ENCODE peak calls at places on chromosome 9, in eight cellular contexts. I is tibial artery, Y is transverse colon, A is fibroblast of lung, X is progenitor cell of endocrine pancreas, J is AG04449, Z is WTC11, R is right lobe of liver. N is an unnamed sample.

GRCh38 chr9:108766786-108767185 is 89.0 kb downstream of the ACTL7B start:
- DNase-seq in I (no peak), Y (no peak), A (no peak), X (no peak), J (no peak), Z (peak), R (no peak), N (no peak)

GRCh38 chr9:80157561-80157983 is 585.8 kb downstream of the TLE4 start:
- DNase-seq in I (no peak), Y (no peak), A (peak), X (no peak), J (no peak), Z (no peak), R (no peak), N (no peak)

GRCh38 chr9:137630684-137631083 is 11.9 kb downstream of the EHMT1 start:
- DNase-seq in I (no peak), Y (no peak), A (no peak), X (no peak), J (no peak), Z (no peak), R (no peak), N (no peak)

GRCh38 chr9:120891255-120891954 is 14.4 kb upstream of the PHF19 start:
- DNase-seq in I (no peak), Y (no peak), A (peak), X (no peak), J (no peak), Z (no peak), R (no peak), N (no peak)

GRCh38 chr9:122200960-122201635 is 27.7 kb downstream of the LHX6 start:
- DNase-seq in I (no peak), Y (no peak), A (peak), X (no peak), J (no peak), Z (no peak), R (no peak), N (no peak)

GRCh38 chr9:6415266-6415665 is 2.3 kb downstream of the UHRF2 start:
- DNase-seq in I (no peak), Y (no peak), A (no peak), X (no peak), J (no peak), Z (no peak), R (no peak), N (no peak)

GRCh38 chr9:92808726-92809451 is 44.3 kb upstream of the BICD2 start:
- DNase-seq in I (peak), Y (peak), A (peak), X (peak), J (no peak), Z (peak), R (peak), N (peak)

GRCh38 chr9:116641292-116642059 is 45.6 kb upstream of the TRIM32 start:
- DNase-seq in I (no peak), Y (no peak), A (no peak), X (no peak), J (no peak), Z (no peak), R (no peak), N (no peak)

GRCh38 chr9:104871961-104872527 is 55.9 kb downstream of the ABCA1 start:
- DNase-seq in I (no peak), Y (no peak), A (no peak), X (no peak), J (no peak), Z (no peak), R (no peak), N (no peak)

GRCh38 chr9:123684393-123685149 is 245.4 kb downstream of the DENND1A start:
- DNase-seq in I (no peak), Y (no peak), A (no peak), X (no peak), J (no peak), Z (no peak), R (no peak), N (no peak)

GRCh38 chr9:114611516-114612271 is 603 bp downstream of the TMEM268 start:
- DNase-seq in I (peak), Y (peak), A (peak), X (peak), J (no peak), Z (peak), R (peak), N (no peak)

GRCh38 chr9:4740623-4741364 is at the start of gene AK3:
- DNase-seq in I (peak), Y (peak), A (peak), X (peak), J (peak), Z (peak), R (peak), N (no peak)
- TF ChIP-seq CTCF in I (peak), Y (no peak), A (no peak), X (peak), J (peak), Z (no peak), R (peak), N (peak)

GRCh38 chr9:14007199-14007769 is 306.7 kb downstream of the NFIB start:
- DNase-seq in I (no peak), Y (no peak), A (no peak), X (no peak), J (no peak), Z (no peak), R (no peak), N (no peak)
- TF ChIP-seq CTCF in I (no peak), Y (no peak), A (no peak), X (no peak), J (no peak), Z (no peak), R (no peak), N (no peak)

DNA sequence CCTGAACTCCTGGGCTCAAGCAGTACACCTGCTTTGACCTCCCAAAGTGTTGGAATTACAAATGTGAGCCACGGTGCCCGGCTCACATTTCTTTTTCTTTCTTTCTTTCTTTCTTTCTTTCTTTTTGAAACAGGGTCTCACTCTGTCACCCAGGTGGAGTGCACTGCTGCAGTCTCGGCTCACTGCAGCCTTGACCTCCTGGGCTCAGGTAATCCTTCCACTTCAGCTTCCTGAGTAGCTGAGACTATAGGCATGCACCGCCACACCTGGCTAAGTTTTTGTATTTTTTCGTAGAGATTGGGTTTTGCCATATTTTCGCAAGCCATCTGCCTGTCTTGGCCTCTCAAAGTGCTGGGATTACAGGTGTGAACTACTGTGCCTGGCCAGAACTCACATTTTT is 183.7 kb downstream of the CCDC171 start:
- DNase-seq in I (no peak), Y (no peak), A (no peak), X (no peak), J (no peak), Z (no peak), R (no peak), N (no peak)
- TF ChIP-seq CTCF in I (no peak), Y (no peak), A (no peak), X (no peak), J (no peak), Z (no peak), R (no peak), N (no peak)

GRCh38 chr9:78130004-78130403 is 98.4 kb upstream of the GNAQ start:
- DNase-seq in I (peak), Y (no peak), A (peak), X (no peak), J (no peak), Z (peak), R (no peak), N (no peak)
- TF ChIP-seq CTCF in I (no peak), Y (no peak), A (peak), X (no peak), J (no peak), Z (peak), R (no peak), N (peak)

N was measured in chondrocyte.